ENCODE peak calls at places on chromosomes 7 and 10, in eight cellular contexts. J is fibroblast of lung, M is omental fat pad, U is B cell, E is RWPE1, P is A673, N is heart left ventricle, V is type B pancreatic cell. F is an unnamed sample.
A peak's percentile ranks its signal among the peaks of the same experiment; 100 is the strongest.

GRCh38 chr10:124996127-124996853 is 54.4 kb downstream of the ZRANB1 start:
- DNase-seq in J (no peak), M (no peak), U (no peak), E (no peak), P (no peak), N (no peak), V (peak; percentile 47), F (peak; percentile 68)

GRCh38 chr10:11919271-11919670 is 96.1 kb downstream of the PROSER2 start:
- DNase-seq in J (no peak), M (no peak), U (no peak), E (no peak), P (no peak), N (no peak), V (no peak), F (no peak)

GRCh38 chr10:29830526-29831512 is 196.0 kb upstream of the SVIL start:
- DNase-seq in J (no peak), M (no peak), U (no peak), E (no peak), P (no peak), N (no peak), V (no peak), F (no peak)

GRCh38 chr7:75916259-75916658 is 1.3 kb downstream of the POR start:
- DNase-seq in J (no peak), M (no peak), U (no peak), E (no peak), P (no peak), N (no peak), V (no peak), F (no peak)

GRCh38 chr10:60390224-60390626 is 550 bp upstream of the ANK3 start:
- DNase-seq in J (peak; percentile 21), M (no peak), U (no peak), E (no peak), P (no peak), N (no peak), V (no peak), F (no peak)

GRCh38 chr7:151381333-151382078 is 28.3 kb downstream of the WDR86 start:
- DNase-seq in J (no peak), M (no peak), U (peak; percentile 95), E (no peak), P (no peak), N (peak; percentile 69), V (no peak), F (peak; percentile 72)

GRCh38 chr7:4681922-4682620 is at the start of gene FOXK1:
- DNase-seq in J (peak; percentile 67), M (no peak), U (peak; percentile 95), E (peak; percentile 69), P (peak; percentile 86), N (peak; percentile 92), V (peak; percentile 87), F (peak; percentile 93)

GRCh38 chr10:114962441-114962840 is 24.4 kb downstream of the TRUB1 start:
- DNase-seq in J (no peak), M (no peak), U (no peak), E (no peak), P (no peak), N (no peak), V (no peak), F (no peak)

GRCh38 chr10:3077940-3078630 is 10.7 kb downstream of the PFKP start:
- DNase-seq in J (no peak), M (no peak), U (no peak), E (no peak), P (peak; percentile 76), N (no peak), V (no peak), F (peak; percentile 67)

GRCh38 chr10:26909753-26910152 is 49.0 kb upstream of the ABI1 start:
- DNase-seq in J (no peak), M (no peak), U (no peak), E (no peak), P (no peak), N (no peak), V (no peak), F (no peak)

GRCh38 chr7:130989006-130989795 is 255.2 kb upstream of the KLF14 start:
- DNase-seq in J (no peak), M (no peak), U (no peak), E (no peak), P (no peak), N (no peak), V (no peak), F (no peak)

GRCh38 chr10:114260366-114260765 is 21.3 kb downstream of the VWA2 start:
- DNase-seq in J (no peak), M (no peak), U (no peak), E (no peak), P (no peak), N (no peak), V (no peak), F (no peak)

GRCh38 chr10:7789390-7789789 is 1.4 kb downstream of the ATP5F1C start:
- DNase-seq in J (peak; percentile 17), M (no peak), U (no peak), E (peak; percentile 13), P (peak; percentile 14), N (no peak), V (no peak), F (no peak)

GRCh38 chr10:104935656-104936055 is 294.6 kb downstream of the SORCS3 start:
- DNase-seq in J (no peak), M (no peak), U (no peak), E (no peak), P (no peak), N (no peak), V (no peak), F (no peak)

GRCh38 chr10:131641231-131641630 is 259.6 kb upstream of the PPP2R2D start:
- DNase-seq in J (no peak), M (no peak), U (no peak), E (no peak), P (peak; percentile 10), N (no peak), V (no peak), F (no peak)

GRCh38 chr10:60962946-60963345 is 19.0 kb upstream of the RHOBTB1 start:
- DNase-seq in J (peak; percentile 45), M (no peak), U (no peak), E (no peak), P (no peak), N (no peak), V (no peak), F (no peak)

GRCh38 chr7:143901360-143901709 is 641 bp downstream of the TCAF1 start:
- DNase-seq in J (no peak), M (no peak), U (peak; percentile 25), E (peak; percentile 13), P (no peak), N (peak; percentile 72), V (no peak), F (peak; percentile 77)

GRCh38 chr7:24216576-24217116 is 67.3 kb upstream of the NPY start:
- DNase-seq in J (peak; percentile 82), M (no peak), U (no peak), E (no peak), P (no peak), N (no peak), V (no peak), F (no peak)

GRCh38 chr10:124180947-124181549 is 87.7 kb upstream of the CHST15 start:
- DNase-seq in J (peak; percentile 18), M (no peak), U (no peak), E (peak; percentile 33), P (no peak), N (no peak), V (no peak), F (no peak)

DNA sequence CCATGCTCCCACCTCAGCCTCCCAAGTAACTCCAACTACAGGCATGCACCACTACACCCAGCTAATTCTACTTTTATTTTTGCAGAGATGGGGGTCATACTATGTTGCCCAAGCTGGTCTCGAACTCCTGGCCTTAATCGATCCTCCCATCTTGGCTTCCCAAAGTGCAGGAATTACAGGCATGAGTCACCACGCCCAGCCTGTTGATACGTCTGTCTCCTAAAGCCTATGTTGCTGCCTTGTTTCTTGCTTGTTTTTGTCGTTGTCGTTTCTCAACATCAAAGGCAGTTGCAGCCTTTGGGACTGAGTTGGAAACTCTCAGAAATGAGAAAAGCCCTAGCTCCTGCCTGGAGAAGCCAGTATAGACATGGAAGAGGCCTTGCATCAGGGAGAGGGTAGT is 49.9 kb downstream of the SORBS1 start:
- DNase-seq in J (no peak), M (no peak), U (no peak), E (no peak), P (no peak), N (no peak), V (no peak), F (no peak)
- TF ChIP-seq CTCF in J (no peak), M (no peak), U (no peak), E (no peak), P (no peak), N (no peak), V (no peak), F (no peak)

DNA sequence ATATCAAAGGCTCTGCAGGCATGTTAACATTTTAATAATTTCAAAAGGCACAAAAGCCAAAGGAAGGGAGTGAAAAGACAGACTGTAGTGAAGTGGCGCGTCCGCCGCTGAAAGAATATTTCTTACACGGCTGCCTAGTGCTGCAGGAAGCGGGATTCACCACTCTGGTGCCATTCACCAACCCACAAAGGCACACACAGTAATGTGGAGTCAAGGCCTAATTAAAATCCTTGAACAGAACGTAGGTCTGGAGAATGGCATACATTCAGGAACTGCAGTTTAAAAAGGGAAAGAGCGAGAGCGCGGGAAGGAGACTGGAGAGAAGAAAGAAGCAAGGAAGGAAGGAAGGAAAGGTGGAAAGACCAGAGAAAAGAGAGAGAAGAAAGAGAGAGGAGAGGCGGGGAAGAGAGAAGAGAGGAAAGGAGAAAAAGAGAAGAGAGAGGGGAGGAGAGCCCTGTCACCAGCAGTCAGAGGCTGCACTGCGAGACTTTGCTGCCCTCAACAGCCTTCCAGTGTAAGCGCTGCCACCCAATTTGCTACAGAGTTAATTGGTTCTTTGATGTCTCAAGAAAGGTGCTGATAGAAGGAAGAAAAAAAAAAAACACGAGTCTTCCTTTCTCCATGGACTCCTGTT is 554.0 kb downstream of the MDFIC start:
- DNase-seq in J (no peak), M (no peak), U (no peak), E (no peak), P (peak; percentile 42), N (no peak), V (no peak), F (no peak)
- TF ChIP-seq CTCF in J (no peak), M (no peak), U (peak; percentile 28), E (no peak), P (peak; percentile 43), N (peak; percentile 16), V (peak; percentile 28), F (no peak)

GRCh38 chr10:45520476-45520875 is 146.5 kb downstream of the ALOX5 start:
- DNase-seq in J (no peak), M (no peak), U (no peak), E (no peak), P (no peak), N (no peak), V (no peak), F (no peak)
- TF ChIP-seq CTCF in J (no peak), M (no peak), U (no peak), E (no peak), P (no peak), N (no peak), V (no peak), F (no peak)

DNA sequence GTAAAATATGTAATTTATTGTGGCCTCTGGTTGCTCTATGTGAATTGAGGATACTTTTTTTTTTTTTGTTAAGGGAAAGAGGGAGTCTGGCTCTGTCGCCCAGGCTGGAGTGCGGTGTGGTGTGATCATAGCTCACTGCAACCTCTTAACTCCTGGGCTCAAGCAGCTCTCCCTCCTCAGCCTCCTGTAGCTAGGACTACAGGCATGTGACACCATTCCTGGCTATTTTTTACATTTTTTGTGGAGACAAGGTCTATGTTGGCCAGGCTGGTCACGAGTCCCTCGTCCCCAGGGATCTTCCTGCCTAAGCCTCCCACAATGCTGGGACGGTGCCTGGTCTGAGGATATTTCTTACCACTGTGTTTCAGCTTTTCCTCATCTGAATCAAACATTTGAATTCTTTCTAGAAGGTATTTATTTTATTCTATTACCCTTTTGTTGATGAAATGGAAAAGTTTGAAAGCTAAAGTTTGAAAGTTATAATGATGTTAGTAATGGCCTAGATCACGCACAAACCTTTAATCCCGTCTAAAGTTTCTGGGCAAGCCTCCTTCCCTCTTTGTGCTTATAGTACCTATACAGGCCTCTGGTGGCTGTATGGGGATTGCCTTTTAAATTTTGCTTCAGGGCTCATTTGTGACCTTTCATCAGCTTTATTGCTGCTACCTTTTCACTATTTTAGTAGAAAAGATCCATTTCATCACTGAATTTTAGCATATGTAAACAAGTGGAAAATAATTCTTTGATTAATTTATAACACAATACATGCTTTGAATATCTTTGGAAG is 2.0 kb downstream of the IFRD1 start:
- DNase-seq in J (peak; percentile 55), M (no peak), U (no peak), E (peak; percentile 35), P (peak; percentile 46), N (no peak), V (no peak), F (no peak)
- TF ChIP-seq CTCF in J (peak; percentile 35), M (no peak), U (no peak), E (peak; percentile 53), P (no peak), N (no peak), V (peak; percentile 65), F (no peak)